ENCODE peak calls at places on chromosomes 1 and 21, in eight cellular contexts. K, S, X, W, T, M, V and A are unnamed samples.
A peak's percentile ranks its signal among the peaks of the same experiment; 100 is the strongest.

GRCh38 chr1:234062166-234062565 is 157.7 kb downstream of the SLC35F3 start:
- DNase-seq in M (no peak), T (no peak), V (no peak), W (no peak), S (no peak), K (no peak), X (no peak), A (no peak)

GRCh38 chr21:25790122-25790951 is 55.6 kb downstream of the GABPA start:
- DNase-seq in K (no peak), T (no peak), S (peak; percentile 70), X (no peak), M (peak; percentile 66), W (no peak), V (peak; percentile 55), A (no peak)

GRCh38 chr1:153538315-153538821 is 2.4 kb downstream of the S100A5 start:
- DNase-seq in W (no peak), S (peak; percentile 45), M (peak; percentile 16), T (no peak), K (no peak), V (no peak), X (peak; percentile 49), A (peak; percentile 90)

GRCh38 chr1:56508523-56508983 is 70.8 kb downstream of the PLPP3 start:
- DNase-seq in V (peak; percentile 50), W (no peak), S (peak; percentile 49), T (peak; percentile 67), K (peak; percentile 48), X (no peak), M (no peak), A (peak; percentile 92)

GRCh38 chr1:35112668-35113067 is 33.5 kb downstream of the ZMYM1 start:
- DNase-seq in M (no peak), V (no peak), T (no peak), W (no peak), X (no peak), K (no peak), S (peak; percentile 29), A (no peak)

GRCh38 chr1:20686878-20687725 is 25.9 kb upstream of the DDOST start:
- DNase-seq in W (no peak), K (no peak), X (no peak), M (no peak), S (no peak), T (no peak), V (no peak), A (no peak)

GRCh38 chr1:13901041-13901440 is 201.1 kb downstream of the PRDM2 start:
- DNase-seq in M (no peak), W (no peak), T (no peak), X (no peak), S (no peak), V (no peak), K (no peak), A (no peak)

GRCh38 chr1:17193222-17194132 is 11.5 kb upstream of the PADI1 start:
- DNase-seq in M (no peak), W (no peak), V (no peak), X (no peak), K (no peak), S (no peak), T (no peak), A (no peak)

GRCh38 chr1:235908742-235909520 is 42.2 kb upstream of the LYST start:
- DNase-seq in S (peak; percentile 90), V (peak; percentile 92), W (no peak), X (no peak), T (no peak), K (no peak), M (no peak), A (no peak)

GRCh38 chr1:101137144-101138126 is 99.4 kb upstream of the S1PR1 start:
- DNase-seq in S (peak; percentile 69), V (peak; percentile 9), K (no peak), M (no peak), T (no peak), X (no peak), W (no peak), A (no peak)

GRCh38 chr1:55088413-55088812 is 49.1 kb downstream of the PCSK9 start:
- DNase-seq in S (no peak), V (no peak), T (no peak), X (no peak), M (no peak), W (no peak), K (no peak), A (no peak)

GRCh38 chr1:156412653-156413309 is 43.8 kb downstream of the RHBG start:
- DNase-seq in T (no peak), W (no peak), M (no peak), K (no peak), S (no peak), X (no peak), V (no peak), A (peak; percentile 19)

GRCh38 chr1:167750641-167751040 is 28.9 kb downstream of the MPZL1 start:
- DNase-seq in M (no peak), V (no peak), T (no peak), S (no peak), K (no peak), X (no peak), W (no peak), A (no peak)

GRCh38 chr1:162612606-162613400 is 19.5 kb upstream of the DDR2 start:
- DNase-seq in W (no peak), X (peak; percentile 76), V (peak; percentile 25), T (no peak), S (peak; percentile 86), M (peak; percentile 32), K (peak; percentile 28), A (no peak)

GRCh38 chr1:5860277-5860676 is 131.9 kb downstream of the NPHP4 start:
- DNase-seq in M (no peak), W (no peak), K (no peak), T (no peak), S (no peak), X (no peak), V (no peak), A (no peak)

GRCh38 chr21:43210454-43211084 is 41.8 kb downstream of the CRYAA start:
- DNase-seq in W (no peak), K (no peak), V (no peak), M (no peak), T (peak; percentile 2), X (no peak), S (no peak), A (no peak)

GRCh38 chr1:37661401-37661800 is 26.7 kb upstream of the RSPO1 start:
- DNase-seq in X (no peak), V (no peak), M (no peak), K (no peak), W (no peak), T (no peak), S (no peak), A (no peak)

GRCh38 chr1:8727809-8728213 is 89.6 kb downstream of the RERE start:
- DNase-seq in K (peak; percentile 41), W (no peak), T (peak; percentile 26), V (peak; percentile 59), X (peak; percentile 65), M (no peak), S (no peak), A (no peak)

GRCh38 chr21:18218331-18218730 is 26.3 kb upstream of the CHODL start:
- DNase-seq in X (no peak), S (no peak), K (no peak), M (no peak), T (no peak), W (no peak), V (no peak), A (no peak)

GRCh38 chr1:71046891-71047634 is 553 bp downstream of the PTGER3 start:
- DNase-seq in V (no peak), T (no peak), S (peak; percentile 13), W (no peak), X (peak; percentile 41), K (peak; percentile 21), M (no peak), A (no peak)

GRCh38 chr1:19651141-19651737 is 7.1 kb downstream of the NBL1 start:
- DNase-seq in M (peak; percentile 10), S (peak; percentile 81), V (peak; percentile 53), T (peak; percentile 64), K (peak; percentile 66), W (no peak), X (peak; percentile 72), A (peak; percentile 63)

GRCh38 chr1:38529337-38529860 is 330.2 kb downstream of the RRAGC start:
- DNase-seq in K (no peak), X (no peak), T (no peak), V (no peak), S (no peak), M (no peak), W (no peak), A (no peak)

GRCh38 chr1:108079550-108079949 is 114.6 kb upstream of the VAV3 start:
- DNase-seq in K (no peak), W (no peak), X (peak; percentile 16), S (no peak), M (no peak), T (no peak), V (no peak), A (peak; percentile 79)

GRCh38 chr1:192522673-192523072 is 52.9 kb upstream of the RGS1 start:
- DNase-seq in S (no peak), W (no peak), V (no peak), X (no peak), T (no peak), M (no peak), K (no peak), A (no peak)

GRCh38 chr1:56255516-56256181 is 323.7 kb downstream of the PLPP3 start:
- DNase-seq in M (no peak), W (no peak), X (no peak), V (peak; percentile 6), T (peak; percentile 66), S (peak; percentile 95), K (peak; percentile 66), A (peak; percentile 75)

GRCh38 chr1:52603680-52604501 is 1.7 kb downstream of the GPX7 start:
- DNase-seq in S (no peak), V (peak; percentile 37), X (no peak), T (no peak), W (no peak), M (no peak), K (no peak), A (no peak)

GRCh38 chr1:234932106-234932505 is 196.5 kb downstream of the TOMM20 start:
- DNase-seq in W (no peak), X (no peak), M (no peak), T (no peak), V (no peak), K (no peak), S (no peak), A (no peak)

GRCh38 chr1:90705910-90706309 is 11.2 kb downstream of the BARHL2 start:
- DNase-seq in X (no peak), W (no peak), T (no peak), S (no peak), V (no peak), K (no peak), M (no peak), A (no peak)

GRCh38 chr21:30831194-30831765 is 1.7 kb upstream of the KRTAP7-1 start:
- DNase-seq in T (no peak), K (no peak), M (peak; percentile 70), X (peak; percentile 55), V (no peak), W (peak; percentile 12), S (no peak), A (no peak)

GRCh38 chr1:155130272-155131006 is 2.8 kb downstream of the EFNA1 start:
- DNase-seq in V (no peak), W (no peak), T (no peak), M (no peak), K (no peak), X (no peak), S (no peak), A (no peak)

GRCh38 chr1:183164350-183164749 is 21.7 kb upstream of the LAMC2 start:
- DNase-seq in T (no peak), X (no peak), W (no peak), M (no peak), V (peak; percentile 34), S (peak; percentile 43), K (no peak), A (no peak)

GRCh38 chr1:203453616-203454015 is 22.0 kb upstream of the PRELP start:
- DNase-seq in M (no peak), K (no peak), S (no peak), X (no peak), V (no peak), T (no peak), W (no peak), A (no peak)

GRCh38 chr1:41400235-41400634 is 39.0 kb downstream of the FOXO6 start:
- DNase-seq in T (no peak), M (no peak), W (no peak), V (no peak), X (no peak), K (no peak), S (no peak), A (no peak)

GRCh38 chr1:75765697-75766355 is 20.2 kb upstream of the RABGGTB start:
- DNase-seq in V (peak; percentile 58), W (no peak), T (no peak), X (no peak), K (no peak), M (no peak), S (peak; percentile 84), A (no peak)